ENCODE peak calls at places on chromosomes 6 and 20, in ten cellular contexts. One of them, this sample, is unnamed.

GRCh38 chr20:24934101-24934661 is 14.9 kb upstream of the CST7 start:
- DNase-seq in heart right ventricle: no peak
- DNase-seq in coronary artery: no peak
- DNase-seq in NCI-H2081: no peak
- DNase-seq in stimulated activated CD8-positive, alpha-beta memory T cell treated with anti-CD3 and anti-CD28 coated beads, Interleukin-7, amount 100 ng/mL, for 1 hour: no peak
- DNase-seq in amniotic stem cell: no peak
- DNase-seq in activated CD4-positive, alpha-beta T cell treated with anti-CD3 and anti-CD28 coated beads, Interleukin-2, amount 50 U/mL, for 24 hours: no peak
- DNase-seq in naive thymus-derived CD8-positive, alpha-beta T cell: no peak
- DNase-seq in NCI-H1092 treated with DMSO at 0.1 percent for 48 hours: no peak
- DNase-seq in OCI-LY7: no peak
- DNase-seq in this sample: no peak

GRCh38 chr20:50346372-50347347 is 156.0 kb downstream of the CEBPB start:
- DNase-seq in stimulated activated CD8-positive, alpha-beta memory T cell treated with anti-CD3 and anti-CD28 coated beads, Interleukin-7, amount 100 ng/mL, for 1 hour: no peak
- DNase-seq in coronary artery: peak
- DNase-seq in activated CD4-positive, alpha-beta T cell treated with anti-CD3 and anti-CD28 coated beads, Interleukin-2, amount 50 U/mL, for 24 hours: no peak
- DNase-seq in NCI-H1092 treated with DMSO at 0.1 percent for 48 hours: peak
- DNase-seq in NCI-H2081: peak
- DNase-seq in naive thymus-derived CD8-positive, alpha-beta T cell: no peak
- DNase-seq in heart right ventricle: peak
- DNase-seq in OCI-LY7: no peak
- DNase-seq in amniotic stem cell: peak
- DNase-seq in this sample: no peak

GRCh38 chr6:136956590-136957573 is 34.8 kb downstream of the SLC35D3 start:
- DNase-seq in stimulated activated CD8-positive, alpha-beta memory T cell treated with anti-CD3 and anti-CD28 coated beads, Interleukin-7, amount 100 ng/mL, for 1 hour: no peak
- DNase-seq in OCI-LY7: peak
- DNase-seq in NCI-H2081: peak
- DNase-seq in heart right ventricle: no peak
- DNase-seq in activated CD4-positive, alpha-beta T cell treated with anti-CD3 and anti-CD28 coated beads, Interleukin-2, amount 50 U/mL, for 24 hours: no peak
- DNase-seq in coronary artery: no peak
- DNase-seq in NCI-H1092 treated with DMSO at 0.1 percent for 48 hours: peak
- DNase-seq in naive thymus-derived CD8-positive, alpha-beta T cell: no peak
- DNase-seq in amniotic stem cell: no peak
- DNase-seq in this sample: no peak

GRCh38 chr6:116018976-116019375 is 41.7 kb downstream of the FRK start:
- DNase-seq in coronary artery: no peak
- DNase-seq in stimulated activated CD8-positive, alpha-beta memory T cell treated with anti-CD3 and anti-CD28 coated beads, Interleukin-7, amount 100 ng/mL, for 1 hour: no peak
- DNase-seq in NCI-H2081: no peak
- DNase-seq in heart right ventricle: no peak
- DNase-seq in amniotic stem cell: no peak
- DNase-seq in OCI-LY7: no peak
- DNase-seq in NCI-H1092 treated with DMSO at 0.1 percent for 48 hours: no peak
- DNase-seq in naive thymus-derived CD8-positive, alpha-beta T cell: no peak
- DNase-seq in activated CD4-positive, alpha-beta T cell treated with anti-CD3 and anti-CD28 coated beads, Interleukin-2, amount 50 U/mL, for 24 hours: no peak
- DNase-seq in this sample: no peak

GRCh38 chr6:169070506-169071176 is 183.0 kb downstream of the THBS2 start:
- DNase-seq in NCI-H1092 treated with DMSO at 0.1 percent for 48 hours: no peak
- DNase-seq in naive thymus-derived CD8-positive, alpha-beta T cell: no peak
- DNase-seq in OCI-LY7: no peak
- DNase-seq in coronary artery: peak
- DNase-seq in activated CD4-positive, alpha-beta T cell treated with anti-CD3 and anti-CD28 coated beads, Interleukin-2, amount 50 U/mL, for 24 hours: no peak
- DNase-seq in NCI-H2081: no peak
- DNase-seq in amniotic stem cell: peak
- DNase-seq in stimulated activated CD8-positive, alpha-beta memory T cell treated with anti-CD3 and anti-CD28 coated beads, Interleukin-7, amount 100 ng/mL, for 1 hour: no peak
- DNase-seq in heart right ventricle: peak
- DNase-seq in this sample: no peak

GRCh38 chr20:32672315-32672981 is 1.3 kb downstream of the C20orf203 start:
- DNase-seq in NCI-H2081: no peak
- DNase-seq in amniotic stem cell: no peak
- DNase-seq in activated CD4-positive, alpha-beta T cell treated with anti-CD3 and anti-CD28 coated beads, Interleukin-2, amount 50 U/mL, for 24 hours: no peak
- DNase-seq in NCI-H1092 treated with DMSO at 0.1 percent for 48 hours: no peak
- DNase-seq in heart right ventricle: no peak
- DNase-seq in stimulated activated CD8-positive, alpha-beta memory T cell treated with anti-CD3 and anti-CD28 coated beads, Interleukin-7, amount 100 ng/mL, for 1 hour: no peak
- DNase-seq in naive thymus-derived CD8-positive, alpha-beta T cell: no peak
- DNase-seq in coronary artery: no peak
- DNase-seq in OCI-LY7: peak
- DNase-seq in this sample: no peak

GRCh38 chr6:40936810-40937209 is 102.2 kb downstream of the UNC5CL start:
- DNase-seq in NCI-H2081: no peak
- DNase-seq in coronary artery: no peak
- DNase-seq in OCI-LY7: no peak
- DNase-seq in amniotic stem cell: peak
- DNase-seq in naive thymus-derived CD8-positive, alpha-beta T cell: no peak
- DNase-seq in NCI-H1092 treated with DMSO at 0.1 percent for 48 hours: no peak
- DNase-seq in stimulated activated CD8-positive, alpha-beta memory T cell treated with anti-CD3 and anti-CD28 coated beads, Interleukin-7, amount 100 ng/mL, for 1 hour: no peak
- DNase-seq in heart right ventricle: no peak
- DNase-seq in activated CD4-positive, alpha-beta T cell treated with anti-CD3 and anti-CD28 coated beads, Interleukin-2, amount 50 U/mL, for 24 hours: no peak
- DNase-seq in this sample: no peak

GRCh38 chr6:13402711-13403110 is 74.4 kb upstream of the TBC1D7 start:
- DNase-seq in amniotic stem cell: no peak
- DNase-seq in NCI-H2081: no peak
- DNase-seq in naive thymus-derived CD8-positive, alpha-beta T cell: no peak
- DNase-seq in heart right ventricle: no peak
- DNase-seq in OCI-LY7: no peak
- DNase-seq in coronary artery: no peak
- DNase-seq in NCI-H1092 treated with DMSO at 0.1 percent for 48 hours: no peak
- DNase-seq in activated CD4-positive, alpha-beta T cell treated with anti-CD3 and anti-CD28 coated beads, Interleukin-2, amount 50 U/mL, for 24 hours: no peak
- DNase-seq in stimulated activated CD8-positive, alpha-beta memory T cell treated with anti-CD3 and anti-CD28 coated beads, Interleukin-7, amount 100 ng/mL, for 1 hour: no peak
- DNase-seq in this sample: no peak

GRCh38 chr6:158837684-158838625 is 18.8 kb upstream of the EZR start:
- DNase-seq in coronary artery: no peak
- DNase-seq in naive thymus-derived CD8-positive, alpha-beta T cell: no peak
- DNase-seq in NCI-H1092 treated with DMSO at 0.1 percent for 48 hours: no peak
- DNase-seq in activated CD4-positive, alpha-beta T cell treated with anti-CD3 and anti-CD28 coated beads, Interleukin-2, amount 50 U/mL, for 24 hours: no peak
- DNase-seq in stimulated activated CD8-positive, alpha-beta memory T cell treated with anti-CD3 and anti-CD28 coated beads, Interleukin-7, amount 100 ng/mL, for 1 hour: no peak
- DNase-seq in amniotic stem cell: no peak
- DNase-seq in NCI-H2081: no peak
- DNase-seq in heart right ventricle: peak
- DNase-seq in OCI-LY7: no peak
- DNase-seq in this sample: no peak

GRCh38 chr6:158625881-158626305 is 18.6 kb downstream of the DYNLT1 start:
- DNase-seq in stimulated activated CD8-positive, alpha-beta memory T cell treated with anti-CD3 and anti-CD28 coated beads, Interleukin-7, amount 100 ng/mL, for 1 hour: no peak
- DNase-seq in naive thymus-derived CD8-positive, alpha-beta T cell: no peak
- DNase-seq in coronary artery: peak
- DNase-seq in OCI-LY7: no peak
- DNase-seq in activated CD4-positive, alpha-beta T cell treated with anti-CD3 and anti-CD28 coated beads, Interleukin-2, amount 50 U/mL, for 24 hours: no peak
- DNase-seq in heart right ventricle: no peak
- DNase-seq in amniotic stem cell: no peak
- DNase-seq in NCI-H1092 treated with DMSO at 0.1 percent for 48 hours: no peak
- DNase-seq in NCI-H2081: no peak
- DNase-seq in this sample: no peak

GRCh38 chr20:61135966-61136365 is 116.1 kb upstream of the CDH4 start:
- DNase-seq in NCI-H2081: no peak
- DNase-seq in activated CD4-positive, alpha-beta T cell treated with anti-CD3 and anti-CD28 coated beads, Interleukin-2, amount 50 U/mL, for 24 hours: no peak
- DNase-seq in OCI-LY7: no peak
- DNase-seq in NCI-H1092 treated with DMSO at 0.1 percent for 48 hours: no peak
- DNase-seq in heart right ventricle: no peak
- DNase-seq in amniotic stem cell: no peak
- DNase-seq in stimulated activated CD8-positive, alpha-beta memory T cell treated with anti-CD3 and anti-CD28 coated beads, Interleukin-7, amount 100 ng/mL, for 1 hour: no peak
- DNase-seq in coronary artery: no peak
- DNase-seq in naive thymus-derived CD8-positive, alpha-beta T cell: no peak
- DNase-seq in this sample: no peak

GRCh38 chr20:39283464-39283863 is 321.3 kb downstream of the DHX35 start:
- DNase-seq in naive thymus-derived CD8-positive, alpha-beta T cell: no peak
- DNase-seq in heart right ventricle: no peak
- DNase-seq in activated CD4-positive, alpha-beta T cell treated with anti-CD3 and anti-CD28 coated beads, Interleukin-2, amount 50 U/mL, for 24 hours: no peak
- DNase-seq in NCI-H2081: no peak
- DNase-seq in OCI-LY7: no peak
- DNase-seq in stimulated activated CD8-positive, alpha-beta memory T cell treated with anti-CD3 and anti-CD28 coated beads, Interleukin-7, amount 100 ng/mL, for 1 hour: no peak
- DNase-seq in amniotic stem cell: no peak
- DNase-seq in coronary artery: no peak
- DNase-seq in NCI-H1092 treated with DMSO at 0.1 percent for 48 hours: no peak
- DNase-seq in this sample: no peak

GRCh38 chr6:103153016-103153415 is 1706.7 kb downstream of the HACE1 start:
- DNase-seq in naive thymus-derived CD8-positive, alpha-beta T cell: no peak
- DNase-seq in coronary artery: no peak
- DNase-seq in heart right ventricle: no peak
- DNase-seq in amniotic stem cell: no peak
- DNase-seq in OCI-LY7: no peak
- DNase-seq in activated CD4-positive, alpha-beta T cell treated with anti-CD3 and anti-CD28 coated beads, Interleukin-2, amount 50 U/mL, for 24 hours: no peak
- DNase-seq in NCI-H1092 treated with DMSO at 0.1 percent for 48 hours: no peak
- DNase-seq in NCI-H2081: no peak
- DNase-seq in stimulated activated CD8-positive, alpha-beta memory T cell treated with anti-CD3 and anti-CD28 coated beads, Interleukin-7, amount 100 ng/mL, for 1 hour: no peak
- DNase-seq in this sample: no peak

GRCh38 chr6:152380993-152381898 is 255.9 kb downstream of the SYNE1 start:
- DNase-seq in heart right ventricle: peak
- DNase-seq in OCI-LY7: no peak
- DNase-seq in naive thymus-derived CD8-positive, alpha-beta T cell: no peak
- DNase-seq in stimulated activated CD8-positive, alpha-beta memory T cell treated with anti-CD3 and anti-CD28 coated beads, Interleukin-7, amount 100 ng/mL, for 1 hour: no peak
- DNase-seq in NCI-H1092 treated with DMSO at 0.1 percent for 48 hours: no peak
- DNase-seq in amniotic stem cell: peak
- DNase-seq in coronary artery: peak
- DNase-seq in activated CD4-positive, alpha-beta T cell treated with anti-CD3 and anti-CD28 coated beads, Interleukin-2, amount 50 U/mL, for 24 hours: no peak
- DNase-seq in NCI-H2081: no peak
- DNase-seq in this sample: no peak

GRCh38 chr6:33172307-33173227 is 19.7 kb downstream of the COL11A2 start:
- DNase-seq in OCI-LY7: peak
- DNase-seq in stimulated activated CD8-positive, alpha-beta memory T cell treated with anti-CD3 and anti-CD28 coated beads, Interleukin-7, amount 100 ng/mL, for 1 hour: no peak
- DNase-seq in activated CD4-positive, alpha-beta T cell treated with anti-CD3 and anti-CD28 coated beads, Interleukin-2, amount 50 U/mL, for 24 hours: no peak
- DNase-seq in NCI-H2081: no peak
- DNase-seq in amniotic stem cell: no peak
- DNase-seq in NCI-H1092 treated with DMSO at 0.1 percent for 48 hours: no peak
- DNase-seq in heart right ventricle: no peak
- DNase-seq in naive thymus-derived CD8-positive, alpha-beta T cell: no peak
- DNase-seq in coronary artery: no peak
- DNase-seq in this sample: no peak

GRCh38 chr6:40550096-40550731 is 37.0 kb downstream of the LRFN2 start:
- DNase-seq in NCI-H2081: peak
- DNase-seq in heart right ventricle: peak
- DNase-seq in OCI-LY7: peak
- DNase-seq in naive thymus-derived CD8-positive, alpha-beta T cell: peak
- DNase-seq in activated CD4-positive, alpha-beta T cell treated with anti-CD3 and anti-CD28 coated beads, Interleukin-2, amount 50 U/mL, for 24 hours: no peak
- DNase-seq in NCI-H1092 treated with DMSO at 0.1 percent for 48 hours: no peak
- DNase-seq in amniotic stem cell: peak
- DNase-seq in stimulated activated CD8-positive, alpha-beta memory T cell treated with anti-CD3 and anti-CD28 coated beads, Interleukin-7, amount 100 ng/mL, for 1 hour: no peak
- DNase-seq in coronary artery: no peak
- DNase-seq in this sample: no peak

GRCh38 chr6:117505337-117505736 is 22.9 kb downstream of the DCBLD1 start:
- DNase-seq in amniotic stem cell: no peak
- DNase-seq in heart right ventricle: no peak
- DNase-seq in NCI-H2081: no peak
- DNase-seq in OCI-LY7: no peak
- DNase-seq in activated CD4-positive, alpha-beta T cell treated with anti-CD3 and anti-CD28 coated beads, Interleukin-2, amount 50 U/mL, for 24 hours: no peak
- DNase-seq in stimulated activated CD8-positive, alpha-beta memory T cell treated with anti-CD3 and anti-CD28 coated beads, Interleukin-7, amount 100 ng/mL, for 1 hour: no peak
- DNase-seq in coronary artery: no peak
- DNase-seq in NCI-H1092 treated with DMSO at 0.1 percent for 48 hours: no peak
- DNase-seq in naive thymus-derived CD8-positive, alpha-beta T cell: no peak
- DNase-seq in this sample: no peak

This sample was measured in cortex of kidney.